ENCODE peak calls at places on chromosomes 7 and 10, in four cellular contexts. D is IMR-90, T is keratinocyte, V is K562. C is an unnamed sample.
A peak's percentile ranks its signal among the peaks of the same experiment; 100 is the strongest.

GRCh38 chr7:34041716-34042115 is 136.4 kb downstream of the BMPER start:
- DNase-seq in D (peak; percentile 47), T (no peak), V (no peak), C (no peak)

GRCh38 chr10:86961481-86962091 is 3.2 kb downstream of the SNCG start:
- DNase-seq in D (peak; percentile 55), T (no peak), V (no peak), C (no peak)

GRCh38 chr7:84629216-84629615 is 434.6 kb upstream of the SEMA3A start:
- DNase-seq in D (peak; percentile 10), T (no peak), V (no peak), C (no peak)

GRCh38 chr7:156423876-156424275 is 216.7 kb upstream of the RNF32 start:
- DNase-seq in D (no peak), T (no peak), V (no peak), C (no peak)

GRCh38 chr7:27606270-27607209 is 56.1 kb downstream of the HIBADH start:
- DNase-seq in D (peak; percentile 81), T (no peak), V (no peak), C (peak; percentile 89)

GRCh38 chr7:57867884-57868701 is 418.1 kb downstream of the ZNF716 start:
- DNase-seq in D (no peak), T (no peak), V (no peak), C (peak; percentile 1)

GRCh38 chr7:22765609-22766008 is 38.6 kb downstream of the IL6 start:
- DNase-seq in D (no peak), T (no peak), V (no peak), C (no peak)

GRCh38 chr10:118251791-118252190 is 90.3 kb downstream of the FAM204A start:
- DNase-seq in D (no peak), T (no peak), V (no peak), C (no peak)

GRCh38 chr10:48767752-48768450 is 83.2 kb downstream of the WDFY4 start:
- DNase-seq in D (no peak), T (no peak), V (no peak), C (no peak)

GRCh38 chr10:71970331-71970730 is 6.1 kb downstream of the CHST3 start:
- DNase-seq in D (no peak), T (no peak), V (peak; percentile 75), C (no peak)

GRCh38 chr10:36033808-36034207 is 391.7 kb upstream of the FZD8 start:
- DNase-seq in D (no peak), T (no peak), V (no peak), C (no peak)

GRCh38 chr7:64516451-64516850 is 46.4 kb downstream of the ZNF680 start:
- DNase-seq in D (no peak), T (no peak), V (no peak), C (no peak)

GRCh38 chr7:36079446-36080025 is 73.5 kb upstream of the EEPD1 start:
- DNase-seq in D (no peak), T (no peak), V (no peak), C (no peak)

GRCh38 chr7:91325731-91326130 is 61.5 kb downstream of the FZD1 start:
- DNase-seq in D (no peak), T (no peak), V (no peak), C (no peak)

GRCh38 chr7:2863461-2864066 is 19.5 kb upstream of the GNA12 start:
- DNase-seq in D (peak; percentile 97), T (peak; percentile 65), V (peak; percentile 78), C (peak; percentile 94)

GRCh38 chr10:13956826-13957225 is 370.1 kb downstream of the PRPF18 start:
- DNase-seq in D (peak; percentile 80), T (no peak), V (peak; percentile 6), C (no peak)

GRCh38 chr10:84191106-84191505 is 3.2 kb upstream of the CDHR1 start:
- DNase-seq in D (no peak), T (no peak), V (no peak), C (no peak)

GRCh38 chr7:34952822-34953221 is 84.5 kb downstream of the DPY19L1 start:
- DNase-seq in D (no peak), T (no peak), V (no peak), C (no peak)

GRCh38 chr10:79069325-79070090 is 742 bp downstream of the ZMIZ1 start:
- DNase-seq in D (no peak), T (no peak), V (peak; percentile 62), C (peak; percentile 63)

DNA sequence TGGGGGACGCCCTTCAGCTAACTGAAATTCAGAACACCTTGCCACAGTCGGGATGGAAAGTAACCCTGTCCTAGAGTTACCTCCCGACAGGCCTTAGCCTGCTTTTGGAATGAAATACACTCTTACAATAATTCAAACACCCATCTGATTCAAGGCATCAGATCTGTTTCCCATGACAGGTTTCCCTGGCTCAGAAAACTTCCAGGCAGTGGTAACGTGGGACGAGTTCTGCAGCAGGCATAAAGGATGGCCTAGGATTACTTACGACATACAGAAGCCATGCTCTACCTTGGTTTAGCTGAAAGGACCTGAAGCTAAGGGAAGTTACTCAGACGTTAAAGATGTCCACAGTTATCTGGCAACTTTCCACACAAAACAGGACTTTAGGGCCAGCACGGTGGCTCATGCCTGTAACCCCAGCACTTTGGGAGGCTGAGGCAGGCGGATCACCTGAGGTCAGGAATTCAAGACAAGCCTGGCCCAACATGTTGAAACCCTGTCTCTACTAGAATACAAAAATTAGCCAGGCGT is 5.0 kb downstream of the PAXIP1 start:
- DNase-seq in D (no peak), T (peak; percentile 9), V (no peak), C (no peak)
- H3K36me3 ChIP-seq in D (peaks cover 17% of the 10 kb centered on the region), T (peaks cover 6% of the 10 kb centered on the region), V (peaks cover 73% of the 10 kb centered on the region), C (peaks cover 6% of the 10 kb centered on the region)

GRCh38 chr10:33336606-33337334 is 2.3 kb upstream of the NRP1 start:
- DNase-seq in D (no peak), T (no peak), V (no peak), C (peak; percentile 66)

GRCh38 chr10:33334839-33335549 is 527 bp upstream of the NRP1 start:
- DNase-seq in D (peak; percentile 87), T (no peak), V (no peak), C (peak; percentile 91)

GRCh38 chr10:33334170-33334838 is at the start of gene NRP1:
- DNase-seq in D (no peak), T (no peak), V (no peak), C (peak; percentile 64)

GRCh38 chr10:33335800-33336605 is 1.5 kb upstream of the NRP1 start:
- DNase-seq in D (peak; percentile 44), T (no peak), V (no peak), C (peak; percentile 36)

DNA sequence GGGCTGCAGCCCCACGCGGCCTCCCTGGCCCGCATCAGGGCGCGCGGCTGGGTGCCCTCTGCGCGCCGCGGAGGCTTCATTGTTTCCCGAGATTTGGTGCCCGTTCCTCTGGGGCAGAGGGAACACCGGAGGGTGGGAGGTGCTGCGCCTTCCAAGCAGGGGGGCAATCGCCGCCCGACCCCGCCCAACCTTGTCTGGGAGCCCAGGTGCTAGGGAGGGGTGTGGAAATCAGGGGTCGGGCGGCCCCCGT is 1.0 kb upstream of the NRP1 start:
- DNase-seq in D (no peak), T (no peak), V (no peak), C (no peak)
- H3K27ac ChIP-seq in D (peak overlapping the region; percentile 91), T (peak overlapping the region; percentile 94), V (no peak overlapping the region), C (peak overlapping the region; percentile 61)

DNA sequence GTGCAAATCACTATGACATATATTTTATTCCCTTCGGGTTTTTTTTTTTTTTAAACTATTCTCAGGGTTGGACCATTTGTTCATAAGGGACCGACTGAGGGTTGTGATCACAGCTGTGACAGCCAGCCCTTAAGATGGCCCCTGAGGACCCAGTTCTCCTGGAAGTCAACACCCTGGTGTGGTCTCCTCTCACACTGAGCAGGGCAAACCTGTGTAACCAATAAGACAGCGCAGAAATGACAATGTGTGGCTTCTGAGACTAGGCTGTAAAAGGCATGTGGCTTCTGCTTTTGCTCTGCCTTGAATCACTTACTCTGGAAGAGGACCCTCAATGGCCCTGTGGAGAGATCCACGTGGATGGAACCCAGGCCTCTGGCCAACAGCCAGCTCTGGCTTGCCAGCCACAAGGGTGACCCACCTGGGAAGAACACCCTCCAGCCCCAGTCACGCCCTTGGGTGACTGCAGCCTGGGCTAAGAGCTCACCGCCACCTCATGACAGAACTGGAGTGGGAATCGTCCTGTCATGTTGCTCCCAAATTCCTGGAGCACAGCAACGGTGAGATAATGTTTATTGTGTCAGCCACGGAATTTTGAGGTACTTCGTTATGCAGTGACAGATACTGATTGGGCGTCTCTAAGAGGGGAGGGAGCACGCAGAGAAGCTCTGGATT is 127.1 kb downstream of the CLEC2L start:
- DNase-seq in D (no peak), T (no peak), V (no peak), C (no peak)
- H3K9me1 ChIP-seq in D (peaks cover 38% of the 10 kb centered on the region), T (no peaks in the 10 kb centered on the region), V (peaks cover 2% of the 10 kb centered on the region), C (no peaks in the 10 kb centered on the region)

DNA sequence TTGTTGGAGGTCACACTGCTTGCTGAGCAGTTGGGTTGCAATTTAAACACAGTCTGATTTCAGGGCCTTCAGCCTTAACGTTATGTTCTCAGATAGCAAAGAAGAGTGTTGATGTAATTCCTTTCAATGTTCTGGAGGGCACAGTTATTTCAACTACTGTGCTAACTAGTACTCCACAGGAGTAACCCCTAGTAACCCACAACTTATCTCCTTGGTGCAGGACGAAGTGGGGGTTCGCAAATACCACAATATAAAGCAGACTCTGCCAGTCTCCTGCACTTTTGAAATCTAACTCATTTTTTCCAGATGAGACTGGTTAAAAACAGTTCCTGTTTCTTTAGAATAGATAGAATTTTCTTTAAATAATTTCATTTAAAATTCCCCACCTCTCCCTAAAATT is 47.1 kb upstream of the NCAPG2 start:
- DNase-seq in D (no peak), T (no peak), V (peak; percentile 41), C (no peak)
- H3K36me3 ChIP-seq in D (peaks cover 35% of the 10 kb centered on the region), T (peaks cover 6% of the 10 kb centered on the region), V (peaks cover 56% of the 10 kb centered on the region), C (peaks cover 2% of the 10 kb centered on the region)

GRCh38 chr10:11397980-11398580 is 213.4 kb downstream of the USP6NL start:
- DNase-seq in D (peak; percentile 5), T (no peak), V (no peak), C (no peak)

GRCh38 chr10:11395581-11396310 is 215.7 kb downstream of the USP6NL start:
- DNase-seq in D (no peak), T (no peak), V (no peak), C (no peak)

GRCh38 chr10:11397077-11397476 is 214.4 kb downstream of the USP6NL start:
- DNase-seq in D (no peak), T (no peak), V (no peak), C (no peak)

GRCh38 chr10:11397566-11397965 is 213.9 kb downstream of the USP6NL start:
- DNase-seq in D (no peak), T (no peak), V (no peak), C (no peak)

DNA sequence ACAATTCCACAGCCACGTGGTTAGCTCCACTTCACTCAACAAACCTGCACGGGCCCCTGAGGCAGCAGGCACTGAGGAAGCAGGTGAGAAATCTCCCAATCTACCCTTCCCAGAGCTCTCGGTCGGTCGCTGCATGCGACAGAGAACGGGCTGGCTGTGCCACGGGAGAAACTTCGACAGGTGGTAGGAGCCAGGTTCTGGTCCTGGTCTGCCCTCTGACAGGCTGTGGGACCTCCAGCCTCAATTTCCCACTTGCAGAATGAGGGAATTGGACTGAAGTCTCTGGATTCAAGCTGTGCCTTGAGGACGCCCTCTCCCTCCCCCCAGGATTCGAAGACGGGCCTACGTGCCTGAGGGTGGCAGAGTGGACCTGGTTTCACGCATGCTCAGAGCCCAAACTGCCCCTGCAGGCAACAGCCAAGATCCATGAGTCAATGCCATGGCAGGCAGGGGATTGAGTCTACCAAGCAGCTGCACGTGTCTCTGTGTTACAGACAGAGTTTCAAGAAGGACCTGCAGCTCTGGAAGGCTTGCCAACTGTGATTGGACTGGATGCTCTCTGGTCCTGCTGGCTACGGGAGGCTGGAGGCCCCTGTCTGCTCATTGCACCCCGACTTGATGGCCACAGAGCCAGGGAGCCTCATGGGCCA is 215.0 kb downstream of the USP6NL start:
- DNase-seq in D (no peak), T (no peak), V (no peak), C (no peak)
- H3K27ac ChIP-seq in D (no peak overlapping the region), T (no peak overlapping the region), V (no peak overlapping the region), C (no peak overlapping the region)

DNA sequence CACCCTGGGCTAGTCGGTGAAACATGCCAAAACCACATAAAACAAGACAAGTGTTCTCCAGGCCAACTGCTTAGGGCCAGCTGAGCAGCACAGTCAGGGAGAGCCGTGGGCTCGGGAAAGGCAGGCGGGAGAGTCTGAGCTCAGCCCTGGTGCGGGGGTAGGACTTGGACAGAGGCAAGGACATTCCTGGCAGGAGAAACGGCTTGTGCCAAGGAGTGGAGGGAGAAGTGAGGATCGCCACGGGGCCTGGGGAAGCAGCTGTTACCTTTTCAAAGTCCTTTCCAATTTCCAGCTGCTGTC is 4.2 kb downstream of the ELN start:
- DNase-seq in D (peak; percentile 77), T (no peak), V (no peak), C (peak; percentile 20)
- H3K9me1 ChIP-seq in D (peaks cover 3% of the 10 kb centered on the region), T (no peaks in the 10 kb centered on the region), V (no peaks in the 10 kb centered on the region), C (no peaks in the 10 kb centered on the region)